ENCODE peak calls at places on chromosome 16, in four cellular contexts. One of them, this sample, is unnamed.

GRCh38 chr16:73390936-73391335 is 343.0 kb upstream of the ZFHX3 start:
- DNase-seq in GM12878: no peak
- DNase-seq in K562: no peak
- DNase-seq in HepG2: no peak
- DNase-seq in this sample: no peak

GRCh38 chr16:85238233-85238647 is 126.0 kb upstream of the CIBAR2 start:
- DNase-seq in GM12878: no peak
- DNase-seq in K562: no peak
- DNase-seq in HepG2: no peak
- DNase-seq in this sample: no peak

GRCh38 chr16:56005958-56006357 is 130.8 kb upstream of the CES5A start:
- DNase-seq in GM12878: no peak
- DNase-seq in K562: no peak
- DNase-seq in HepG2: no peak
- DNase-seq in this sample: no peak

GRCh38 chr16:8173111-8173644 is 417.1 kb downstream of the TMEM114 start:
- DNase-seq in GM12878: peak
- DNase-seq in K562: peak
- DNase-seq in HepG2: peak
- DNase-seq in this sample: peak

GRCh38 chr16:57264950-57265371 is 19.5 kb downstream of the PLLP start:
- DNase-seq in GM12878: no peak
- DNase-seq in K562: no peak
- DNase-seq in HepG2: no peak
- DNase-seq in this sample: no peak

GRCh38 chr16:74034862-74035261 is 261.8 kb upstream of the PSMD7 start:
- DNase-seq in GM12878: no peak
- DNase-seq in K562: peak
- DNase-seq in HepG2: peak
- DNase-seq in this sample: peak

GRCh38 chr16:74623214-74623842 is 16.4 kb upstream of the GLG1 start:
- DNase-seq in GM12878: no peak
- DNase-seq in K562: peak
- DNase-seq in HepG2: peak
- DNase-seq in this sample: no peak

GRCh38 chr16:10578474-10579316 is 1.7 kb downstream of the EMP2 start:
- DNase-seq in GM12878: no peak
- DNase-seq in K562: no peak
- DNase-seq in HepG2: peak
- DNase-seq in this sample: no peak

GRCh38 chr16:69328854-69329316 is 1.5 kb downstream of the PDF start:
- DNase-seq in GM12878: no peak
- DNase-seq in K562: peak
- DNase-seq in HepG2: no peak
- DNase-seq in this sample: no peak

GRCh38 chr16:84836234-84836647 is 16.5 kb downstream of the CRISPLD2 start:
- DNase-seq in GM12878: no peak
- DNase-seq in K562: no peak
- DNase-seq in HepG2: no peak
- DNase-seq in this sample: no peak

GRCh38 chr16:31357324-31358156 is 2.6 kb downstream of the ITGAX start:
- DNase-seq in GM12878: no peak
- DNase-seq in K562: no peak
- DNase-seq in HepG2: no peak
- DNase-seq in this sample: no peak

GRCh38 chr16:89449726-89450335 is 40.5 kb downstream of the ANKRD11 start:
- DNase-seq in GM12878: no peak
- DNase-seq in K562: no peak
- DNase-seq in HepG2: no peak
- DNase-seq in this sample: no peak

GRCh38 chr16:87815567-87815966 is 49.8 kb upstream of the KLHDC4 start:
- DNase-seq in GM12878: no peak
- DNase-seq in K562: no peak
- DNase-seq in HepG2: peak
- DNase-seq in this sample: no peak

GRCh38 chr16:22220714-22221113 is 14.6 kb downstream of the EEF2K start:
- DNase-seq in GM12878: no peak
- DNase-seq in K562: no peak
- DNase-seq in HepG2: no peak
- DNase-seq in this sample: no peak

GRCh38 chr16:27253526-27253930 is 15.0 kb downstream of the NSMCE1 start:
- DNase-seq in GM12878: no peak
- DNase-seq in K562: no peak
- DNase-seq in HepG2: no peak
- DNase-seq in this sample: peak

GRCh38 chr16:78127130-78127529 is 27.7 kb downstream of the WWOX start:
- DNase-seq in GM12878: no peak
- DNase-seq in K562: no peak
- DNase-seq in HepG2: no peak
- DNase-seq in this sample: no peak

GRCh38 chr16:85370881-85371651 is 242.1 kb upstream of the GSE1 start:
- DNase-seq in GM12878: no peak
- DNase-seq in K562: peak
- DNase-seq in HepG2: no peak
- DNase-seq in this sample: no peak

GRCh38 chr16:72848759-72849664 is 198.9 kb downstream of the ZFHX3 start:
- DNase-seq in GM12878: no peak
- DNase-seq in K562: peak
- DNase-seq in HepG2: no peak
- DNase-seq in this sample: peak

GRCh38 chr16:630815-631405 is at the start of gene WFIKKN1:
- DNase-seq in GM12878: no peak
- DNase-seq in K562: peak
- DNase-seq in HepG2: peak
- DNase-seq in this sample: no peak

GRCh38 chr16:54931757-54932660 is 1.3 kb downstream of the IRX5 start:
- DNase-seq in GM12878: no peak
- DNase-seq in K562: no peak
- DNase-seq in HepG2: no peak
- DNase-seq in this sample: no peak

GRCh38 chr16:51916814-51917213 is 630.1 kb downstream of the TOX3 start:
- DNase-seq in GM12878: no peak
- DNase-seq in K562: no peak
- DNase-seq in HepG2: no peak
- DNase-seq in this sample: no peak

GRCh38 chr16:30737794-30738648 is 10.2 kb upstream of the PHKG2 start:
- DNase-seq in GM12878: no peak
- DNase-seq in K562: no peak
- DNase-seq in HepG2: no peak
- DNase-seq in this sample: no peak

GRCh38 chr16:54493076-54493475 is 206.5 kb upstream of the IRX3 start:
- DNase-seq in GM12878: no peak
- DNase-seq in K562: no peak
- DNase-seq in HepG2: no peak
- DNase-seq in this sample: no peak

GRCh38 chr16:27195941-27196595 is 7.3 kb upstream of the KDM8 start:
- DNase-seq in GM12878: no peak
- DNase-seq in K562: no peak
- DNase-seq in HepG2: no peak
- DNase-seq in this sample: no peak

GRCh38 chr16:46961373-46962353 is 11.8 kb downstream of the DNAJA2 start:
- DNase-seq in GM12878: no peak
- DNase-seq in K562: no peak
- DNase-seq in HepG2: no peak
- DNase-seq in this sample: no peak

GRCh38 chr16:31301708-31302400 is 42.1 kb downstream of the ITGAM start:
- DNase-seq in GM12878: no peak
- DNase-seq in K562: peak
- DNase-seq in HepG2: no peak
- DNase-seq in this sample: no peak

GRCh38 chr16:24203675-24204074 is 52.5 kb upstream of the CACNG3 start:
- DNase-seq in GM12878: peak
- DNase-seq in K562: no peak
- DNase-seq in HepG2: no peak
- DNase-seq in this sample: no peak

GRCh38 chr16:84144301-84144858 is 597 bp downstream of the HSDL1 start:
- DNase-seq in GM12878: no peak
- DNase-seq in K562: peak
- DNase-seq in HepG2: no peak
- DNase-seq in this sample: no peak

GRCh38 chr16:1155353-1156110 is 2.6 kb downstream of the CACNA1H start:
- DNase-seq in GM12878: no peak
- DNase-seq in K562: no peak
- DNase-seq in HepG2: peak
- DNase-seq in this sample: no peak

GRCh38 chr16:73996624-73997339 is 299.8 kb upstream of the PSMD7 start:
- DNase-seq in GM12878: no peak
- DNase-seq in K562: no peak
- DNase-seq in HepG2: peak
- DNase-seq in this sample: no peak

DNA sequence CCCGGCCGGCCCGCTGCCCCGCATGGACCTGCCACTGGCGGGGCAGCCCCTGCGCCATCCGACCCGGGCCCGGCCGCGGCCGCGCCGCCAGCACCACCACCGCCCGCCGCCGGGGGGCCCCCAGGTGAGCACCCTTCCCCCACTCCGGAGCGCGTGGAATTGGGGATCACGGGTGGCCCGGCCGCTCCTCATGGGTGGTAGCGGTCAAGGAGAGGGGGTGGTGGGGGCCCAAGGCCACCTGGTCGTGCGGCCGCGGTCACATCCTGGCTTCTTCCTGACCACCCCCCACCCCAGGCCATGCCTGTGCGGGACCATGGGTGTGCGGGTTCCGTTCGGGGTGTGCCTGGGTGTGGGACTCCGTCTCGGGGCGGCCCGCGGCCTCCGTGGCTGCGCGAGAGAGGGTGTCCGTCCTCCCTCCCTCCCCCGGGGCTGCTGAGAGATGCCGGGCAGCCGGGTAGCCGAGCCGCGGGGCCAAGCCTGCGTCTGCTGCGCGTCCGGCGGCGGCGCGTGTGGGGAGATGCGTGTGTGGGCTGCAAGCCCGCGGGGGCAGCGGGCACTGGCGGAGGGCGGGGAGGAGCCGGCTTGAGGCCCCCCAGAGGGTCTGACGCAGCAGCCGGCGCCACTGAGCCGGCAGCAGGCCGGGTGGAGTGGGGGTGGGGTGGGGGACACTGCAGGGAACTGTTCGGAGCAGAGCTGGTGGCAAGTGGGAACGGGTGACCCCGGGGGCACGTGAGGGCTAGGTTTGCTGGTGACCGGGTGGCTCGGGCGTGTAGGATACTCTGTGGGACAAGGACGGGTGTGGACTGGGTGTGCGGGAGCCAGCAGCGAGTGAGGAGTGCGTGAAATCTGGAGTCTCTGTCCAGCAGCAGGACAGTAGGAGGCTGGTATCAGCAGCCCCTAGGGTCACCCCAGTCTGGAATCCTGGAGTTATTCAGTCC is 6.7 kb downstream of the ACD start:
- DNase-seq in GM12878: no peak
- DNase-seq in K562: peak
- DNase-seq in HepG2: no peak
- DNase-seq in this sample: no peak
- TF ChIP-seq SP1 in GM12878: no peak
- TF ChIP-seq SP1 in K562: no peak
- TF ChIP-seq SP1 in HepG2: no peak
- TF ChIP-seq SP1 in this sample: no peak

GRCh38 chr16:12260647-12261262 is 284.2 kb downstream of the SNX29 start:
- DNase-seq in GM12878: no peak
- DNase-seq in K562: peak
- DNase-seq in HepG2: peak
- DNase-seq in this sample: peak

GRCh38 chr16:12259258-12259657 is 282.7 kb downstream of the SNX29 start:
- DNase-seq in GM12878: no peak
- DNase-seq in K562: no peak
- DNase-seq in HepG2: no peak
- DNase-seq in this sample: no peak

GRCh38 chr16:12260119-12260646 is 283.6 kb downstream of the SNX29 start:
- DNase-seq in GM12878: no peak
- DNase-seq in K562: no peak
- DNase-seq in HepG2: no peak
- DNase-seq in this sample: no peak

GRCh38 chr16:12265168-12265567 is 288.6 kb downstream of the SNX29 start:
- DNase-seq in GM12878: no peak
- DNase-seq in K562: no peak
- DNase-seq in HepG2: no peak
- DNase-seq in this sample: no peak

GRCh38 chr16:12262454-12263180 is 286.1 kb downstream of the SNX29 start:
- DNase-seq in GM12878: no peak
- DNase-seq in K562: no peak
- DNase-seq in HepG2: peak
- DNase-seq in this sample: no peak
- TF ChIP-seq REST in GM12878: no peak
- TF ChIP-seq REST in K562: no peak
- TF ChIP-seq REST in HepG2: no peak
- TF ChIP-seq REST in this sample: no peak

GRCh38 chr16:28923652-28924398 is 1.2 kb downstream of the RABEP2 start:
- DNase-seq in GM12878: peak
- DNase-seq in K562: peak
- DNase-seq in HepG2: peak
- DNase-seq in this sample: no peak
- H2AFZ ChIP-seq in GM12878: peak
- H2AFZ ChIP-seq in K562: peak
- H2AFZ ChIP-seq in HepG2: peak
- H2AFZ ChIP-seq in this sample: peak

GRCh38 chr16:29025735-29026134 is 40.9 kb downstream of the LAT start:
- DNase-seq in GM12878: no peak
- DNase-seq in K562: no peak
- DNase-seq in HepG2: no peak
- DNase-seq in this sample: no peak

GRCh38 chr16:29030086-29030840 is 45.4 kb downstream of the LAT start:
- DNase-seq in GM12878: no peak
- DNase-seq in K562: no peak
- DNase-seq in HepG2: no peak
- DNase-seq in this sample: no peak

GRCh38 chr16:29028457-29029167 is 43.8 kb downstream of the LAT start:
- DNase-seq in GM12878: no peak
- DNase-seq in K562: no peak
- DNase-seq in HepG2: no peak
- DNase-seq in this sample: no peak

GRCh38 chr16:29025218-29025617 is 40.4 kb downstream of the LAT start:
- DNase-seq in GM12878: no peak
- DNase-seq in K562: peak
- DNase-seq in HepG2: no peak
- DNase-seq in this sample: no peak

DNA sequence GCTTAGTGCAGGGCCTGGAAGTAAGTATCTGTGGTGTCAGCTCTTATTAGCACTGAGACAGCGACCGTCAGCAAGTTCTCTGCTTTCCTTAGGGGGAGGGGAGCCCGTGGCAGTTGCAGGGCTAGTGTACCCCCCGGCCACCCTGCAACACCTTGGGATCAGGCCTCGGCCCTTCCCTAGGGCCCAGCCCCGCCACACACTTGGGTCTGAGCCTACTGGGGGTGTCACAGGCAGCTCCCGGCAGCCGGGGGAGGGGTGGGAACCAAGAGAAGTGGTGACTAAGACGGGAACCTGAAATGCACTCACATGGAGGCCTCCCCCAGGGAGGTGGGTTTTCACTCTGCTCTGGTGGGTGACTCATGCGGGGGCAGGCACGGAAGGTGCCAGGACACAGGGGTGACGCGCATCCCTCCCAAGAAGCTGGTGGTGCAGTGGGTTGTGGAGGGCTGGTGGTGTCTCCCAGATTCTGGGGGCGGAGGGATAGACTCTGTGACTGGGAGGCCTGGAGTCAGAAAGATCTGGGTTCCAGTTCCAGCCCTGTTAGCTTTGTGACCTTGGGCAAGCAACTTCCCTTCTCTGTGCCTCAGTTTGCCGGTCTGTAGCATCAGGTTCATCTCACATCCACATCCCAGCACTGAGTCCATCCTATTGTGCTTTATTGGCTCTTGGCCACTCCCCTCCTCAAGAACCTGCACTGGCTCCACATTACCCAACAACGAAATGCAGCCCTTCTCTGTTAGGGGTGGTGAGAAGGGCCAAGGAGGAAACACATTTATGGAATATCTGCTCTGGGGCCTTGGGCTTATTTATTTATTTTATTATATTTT is 44.5 kb downstream of the LAT start:
- DNase-seq in GM12878: no peak
- DNase-seq in K562: peak
- DNase-seq in HepG2: no peak
- DNase-seq in this sample: no peak
- TF ChIP-seq SP1 in GM12878: peak
- TF ChIP-seq SP1 in K562: no peak
- TF ChIP-seq SP1 in HepG2: no peak
- TF ChIP-seq SP1 in this sample: no peak

This sample was measured in HCT116.